ENCODE peak calls at places on chromosome 17, in ten cellular contexts. W is NCI-H2081; A is uterus; T is Calu3; G is DMS79 treated with DMSO at 0.1 percent for 48 hours; E is nucleus accumbens; U is pulmonary artery endothelial cell; Y is NCI-H510A treated with DMSO at 0.1 percent for 48 hours; C is germinal center; F is activated CD8-positive, alpha-beta memory T cell treated with anti-CD3 and anti-CD28 coated beads, Interleukin-2, amount 50 U/mL, for 48 hours. S is an unnamed sample.
A peak's percentile ranks its signal among the peaks of the same experiment; 100 is the strongest.

GRCh38 chr17:27268394-27269085 is 25.4 kb upstream of the WSB1 start:
- DNase-seq in F (no peak), Y (peak; percentile 11), E (no peak), A (no peak), U (no peak), C (no peak), T (no peak), W (no peak), G (peak; percentile 31), S (peak; percentile 54)

GRCh38 chr17:57943140-57943539 is 12.1 kb downstream of the CUEDC1 start:
- DNase-seq in A (no peak), Y (no peak), E (no peak), T (no peak), U (no peak), W (no peak), C (no peak), G (no peak), F (no peak), S (no peak)

GRCh38 chr17:81403040-81403467 is 7.8 kb downstream of the BAHCC1 start:
- DNase-seq in W (no peak), A (no peak), G (no peak), Y (no peak), U (no peak), E (no peak), F (no peak), C (no peak), T (no peak), S (no peak)

GRCh38 chr17:11921296-11921695 is 76.0 kb downstream of the ZNF18 start:
- DNase-seq in A (no peak), E (no peak), C (no peak), G (no peak), Y (no peak), T (no peak), F (no peak), U (no peak), W (no peak), S (no peak)

GRCh38 chr17:79041723-79042420 is 17.9 kb downstream of the C1QTNF1 start:
- DNase-seq in W (no peak), T (no peak), U (no peak), G (no peak), F (no peak), A (no peak), E (no peak), C (no peak), Y (no peak), S (no peak)

GRCh38 chr17:57675427-57675826 is 69.7 kb downstream of the CCDC182 start:
- DNase-seq in C (no peak), A (no peak), U (no peak), G (no peak), Y (no peak), E (no peak), F (peak; percentile 1), W (no peak), T (no peak), S (no peak)

GRCh38 chr17:82311971-82312370 is 5.4 kb downstream of the CD7 start:
- DNase-seq in Y (no peak), T (no peak), G (no peak), U (no peak), E (no peak), F (no peak), W (no peak), A (no peak), C (no peak), S (no peak)

GRCh38 chr17:4679652-4680051 is 24.3 kb downstream of the PELP1 start:
- DNase-seq in G (no peak), E (no peak), C (no peak), T (peak; percentile 24), W (no peak), A (no peak), F (no peak), Y (no peak), U (no peak), S (no peak)

GRCh38 chr17:18866866-18867813 is 9.2 kb downstream of the PRPSAP2 start:
- DNase-seq in C (no peak), G (no peak), F (no peak), Y (no peak), E (no peak), U (no peak), A (no peak), T (no peak), W (no peak), S (no peak)

GRCh38 chr17:19237389-19238166 is 412 bp downstream of the EPN2 start:
- DNase-seq in W (no peak), T (peak; percentile 8), G (no peak), E (no peak), F (peak; percentile 70), A (no peak), C (peak; percentile 35), U (no peak), Y (no peak), S (peak; percentile 44)

GRCh38 chr17:35515027-35515426 is 22.5 kb downstream of the SLFN12L start:
- DNase-seq in W (no peak), A (no peak), C (no peak), T (no peak), U (no peak), G (no peak), Y (no peak), E (no peak), F (no peak), S (no peak)

S was measured in NCI-H146.